ENCODE peak calls at places on chromosomes 11 and 22, in seven cellular contexts. One of them, this sample, is unnamed.

GRCh38 chr11:109734602-109735001 is 312.6 kb downstream of the C11orf87 start:
- DNase-seq in posterior cingulate gyrus: no peak
- DNase-seq in HTR-8/SVneo: peak
- DNase-seq in fibroblast of pulmonary artery: peak
- DNase-seq in cerebellar nuclear complex: no peak
- DNase-seq in Peyer's patch: no peak
- DNase-seq in LHCN-M2: no peak
- DNase-seq in this sample: no peak

GRCh38 chr11:115958089-115959000 is 454.1 kb upstream of the CADM1 start:
- DNase-seq in cerebellar nuclear complex: no peak
- DNase-seq in HTR-8/SVneo: no peak
- DNase-seq in fibroblast of pulmonary artery: no peak
- DNase-seq in LHCN-M2: no peak
- DNase-seq in posterior cingulate gyrus: no peak
- DNase-seq in Peyer's patch: no peak
- DNase-seq in this sample: no peak

GRCh38 chr22:29385748-29386147 is 2.6 kb downstream of the AP1B1 start:
- DNase-seq in cerebellar nuclear complex: no peak
- DNase-seq in HTR-8/SVneo: no peak
- DNase-seq in fibroblast of pulmonary artery: no peak
- DNase-seq in LHCN-M2: no peak
- DNase-seq in Peyer's patch: peak
- DNase-seq in posterior cingulate gyrus: no peak
- DNase-seq in this sample: no peak

GRCh38 chr11:27444801-27445215 is 27.8 kb downstream of the LGR4 start:
- DNase-seq in posterior cingulate gyrus: no peak
- DNase-seq in LHCN-M2: no peak
- DNase-seq in HTR-8/SVneo: no peak
- DNase-seq in Peyer's patch: no peak
- DNase-seq in cerebellar nuclear complex: no peak
- DNase-seq in fibroblast of pulmonary artery: no peak
- DNase-seq in this sample: no peak

GRCh38 chr11:119509277-119509841 is 86.4 kb upstream of the THY1 start:
- DNase-seq in posterior cingulate gyrus: no peak
- DNase-seq in Peyer's patch: no peak
- DNase-seq in LHCN-M2: peak
- DNase-seq in cerebellar nuclear complex: no peak
- DNase-seq in fibroblast of pulmonary artery: peak
- DNase-seq in HTR-8/SVneo: no peak
- DNase-seq in this sample: no peak

GRCh38 chr11:66595245-66595904 is 2.4 kb downstream of the CCS start:
- DNase-seq in posterior cingulate gyrus: no peak
- DNase-seq in Peyer's patch: peak
- DNase-seq in HTR-8/SVneo: no peak
- DNase-seq in LHCN-M2: no peak
- DNase-seq in fibroblast of pulmonary artery: peak
- DNase-seq in cerebellar nuclear complex: no peak
- DNase-seq in this sample: no peak

GRCh38 chr22:42967933-42968332 is 47.0 kb downstream of the PACSIN2 start:
- DNase-seq in posterior cingulate gyrus: no peak
- DNase-seq in Peyer's patch: peak
- DNase-seq in HTR-8/SVneo: no peak
- DNase-seq in fibroblast of pulmonary artery: no peak
- DNase-seq in LHCN-M2: peak
- DNase-seq in cerebellar nuclear complex: no peak
- DNase-seq in this sample: no peak

GRCh38 chr22:19357270-19358105 is 66.0 kb upstream of the CLTCL1 start:
- DNase-seq in cerebellar nuclear complex: no peak
- DNase-seq in LHCN-M2: no peak
- DNase-seq in Peyer's patch: peak
- DNase-seq in posterior cingulate gyrus: no peak
- DNase-seq in fibroblast of pulmonary artery: no peak
- DNase-seq in HTR-8/SVneo: no peak
- DNase-seq in this sample: no peak

GRCh38 chr11:42890773-42891172 is 421.0 kb upstream of the API5 start:
- DNase-seq in LHCN-M2: no peak
- DNase-seq in fibroblast of pulmonary artery: no peak
- DNase-seq in Peyer's patch: no peak
- DNase-seq in cerebellar nuclear complex: no peak
- DNase-seq in HTR-8/SVneo: no peak
- DNase-seq in posterior cingulate gyrus: no peak
- DNase-seq in this sample: no peak

This sample was measured in HCT116.